ENCODE peak calls at places on chromosomes 3 and 15, in seven cellular contexts. U is sigmoid colon, Z is ovary, Q is AG04450, O is tibial nerve, N is transverse colon, S is stomach. G is an unnamed sample.

GRCh38 chr3:134312072-134312872 is 61.6 kb upstream of the RYK start:
- DNase-seq in U (no peak), Z (no peak), Q (no peak), O (peak), N (no peak), S (peak), G (no peak)

GRCh38 chr3:48716982-48717746 is at the start of gene IP6K2:
- DNase-seq in U (peak), Z (peak), Q (peak), O (peak), N (peak), S (peak), G (peak)

GRCh38 chr3:42507252-42507651 is 4.8 kb downstream of the VIPR1 start:
- DNase-seq in U (peak), Z (no peak), Q (no peak), O (no peak), N (peak), S (peak), G (peak)

GRCh38 chr3:87198774-87199173 is 28.3 kb upstream of the CHMP2B start:
- DNase-seq in U (no peak), Z (no peak), Q (no peak), O (no peak), N (no peak), S (no peak), G (no peak)

GRCh38 chr15:42279234-42279723 is 6.0 kb upstream of the TMEM87A start:
- DNase-seq in U (no peak), Z (no peak), Q (no peak), O (no peak), N (no peak), S (no peak), G (no peak)

GRCh38 chr15:40909662-40910625 is 15.7 kb downstream of the VPS18 start:
- DNase-seq in U (no peak), Z (no peak), Q (no peak), O (no peak), N (no peak), S (no peak), G (peak)

GRCh38 chr3:141020139-141020940 is 30.8 kb upstream of the SPSB4 start:
- DNase-seq in U (no peak), Z (no peak), Q (no peak), O (no peak), N (no peak), S (no peak), G (no peak)

GRCh38 chr3:130728037-130728436 is 18.6 kb downstream of the PIK3R4 start:
- DNase-seq in U (no peak), Z (no peak), Q (no peak), O (no peak), N (no peak), S (no peak), G (no peak)

GRCh38 chr3:55654123-55654787 is 167.1 kb upstream of the WNT5A start:
- DNase-seq in U (no peak), Z (no peak), Q (no peak), O (no peak), N (no peak), S (no peak), G (no peak)

GRCh38 chr15:84604804-84605203 is 4.0 kb downstream of the ZSCAN2 start:
- DNase-seq in U (no peak), Z (no peak), Q (no peak), O (no peak), N (no peak), S (no peak), G (no peak)

GRCh38 chr15:80747317-80748053 is 31.7 kb upstream of the CEMIP start:
- DNase-seq in U (no peak), Z (no peak), Q (no peak), O (no peak), N (no peak), S (no peak), G (no peak)

GRCh38 chr15:80745888-80746287 is 33.3 kb upstream of the CEMIP start:
- DNase-seq in U (no peak), Z (no peak), Q (no peak), O (no peak), N (no peak), S (no peak), G (no peak)

GRCh38 chr15:80752204-80752603 is 27.0 kb upstream of the CEMIP start:
- DNase-seq in U (no peak), Z (no peak), Q (no peak), O (no peak), N (no peak), S (no peak), G (no peak)

GRCh38 chr15:80750591-80750990 is 28.6 kb upstream of the CEMIP start:
- DNase-seq in U (no peak), Z (no peak), Q (no peak), O (no peak), N (no peak), S (no peak), G (no peak)

DNA sequence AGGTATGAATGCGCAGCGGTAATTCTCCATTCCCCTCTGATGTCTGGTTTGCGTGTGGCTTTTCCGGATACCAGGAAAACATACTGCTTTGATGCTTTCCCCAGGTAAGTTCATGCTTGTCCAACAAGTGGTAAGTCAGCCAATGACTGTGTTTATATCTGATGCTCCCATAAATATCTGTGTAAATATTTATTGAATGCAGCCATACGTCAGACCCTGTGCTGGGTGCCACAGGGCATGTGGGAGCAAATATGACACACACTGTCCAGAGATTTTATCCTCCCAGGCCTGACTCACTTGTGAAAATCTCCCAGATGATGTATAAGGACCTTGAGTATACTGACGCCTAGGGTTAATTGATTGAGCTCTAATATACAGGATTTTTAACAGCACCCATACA is 29.6 kb upstream of the CEMIP start:
- DNase-seq in U (no peak), Z (no peak), Q (no peak), O (no peak), N (no peak), S (no peak), G (no peak)
- H3K27ac ChIP-seq in U (no peak), Z (no peak), Q (no peak), O (no peak), N (no peak), S (no peak), G (no peak)

DNA sequence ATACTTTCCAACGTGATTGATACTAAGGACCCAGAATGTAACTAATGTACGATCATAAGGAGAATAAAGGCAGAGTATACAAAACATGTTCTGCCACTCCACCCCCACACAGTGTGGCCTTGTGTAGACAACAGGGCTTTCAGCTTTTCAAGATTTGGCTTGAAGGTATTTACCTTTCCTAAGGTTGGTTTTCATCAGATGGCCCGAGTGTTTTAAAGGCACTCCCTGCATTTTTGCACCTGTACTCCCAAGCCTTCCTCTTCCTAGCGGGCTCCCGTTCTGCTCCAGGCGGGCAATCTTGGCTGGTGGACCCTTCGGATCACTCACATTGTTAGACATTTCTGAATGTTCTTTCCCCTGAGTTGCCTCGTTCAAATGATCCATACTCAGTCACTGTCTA is 4.6 kb downstream of the SATB1 start:
- DNase-seq in U (no peak), Z (no peak), Q (no peak), O (no peak), N (no peak), S (no peak), G (no peak)
- H3K27ac ChIP-seq in U (no peak), Z (no peak), Q (no peak), O (no peak), N (peak), S (no peak), G (peak)

DNA sequence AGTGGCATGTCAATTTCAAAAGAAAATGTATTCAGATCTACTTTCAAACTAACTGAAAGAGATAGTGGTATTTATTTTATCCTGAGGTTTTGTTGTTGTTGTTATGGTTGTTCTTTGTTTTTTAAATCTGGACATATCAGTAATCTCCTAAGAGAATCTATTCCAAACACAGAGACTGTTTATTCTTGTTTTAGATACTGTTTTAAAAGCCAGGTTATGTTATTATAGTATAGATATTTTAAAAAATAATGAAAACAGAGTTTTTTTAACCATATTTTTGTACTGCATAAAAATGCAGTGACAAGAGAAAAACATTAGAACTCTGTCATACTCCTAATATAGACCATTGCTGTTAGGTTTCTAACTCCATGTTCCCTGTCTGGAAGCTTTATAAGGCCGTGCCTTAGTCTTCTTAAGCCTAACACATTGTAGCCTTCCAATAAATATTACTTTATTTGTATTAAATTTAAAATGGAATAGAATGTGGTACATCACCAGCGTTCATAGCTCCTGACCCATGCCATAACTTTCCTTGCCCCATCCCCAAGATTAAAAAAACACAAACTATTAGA is 53.2 kb downstream of the MBNL1 start:
- DNase-seq in U (no peak), Z (no peak), Q (no peak), O (no peak), N (no peak), S (no peak), G (no peak)
- H3K27ac ChIP-seq in U (peak), Z (no peak), Q (no peak), O (peak), N (peak), S (no peak), G (peak)

DNA sequence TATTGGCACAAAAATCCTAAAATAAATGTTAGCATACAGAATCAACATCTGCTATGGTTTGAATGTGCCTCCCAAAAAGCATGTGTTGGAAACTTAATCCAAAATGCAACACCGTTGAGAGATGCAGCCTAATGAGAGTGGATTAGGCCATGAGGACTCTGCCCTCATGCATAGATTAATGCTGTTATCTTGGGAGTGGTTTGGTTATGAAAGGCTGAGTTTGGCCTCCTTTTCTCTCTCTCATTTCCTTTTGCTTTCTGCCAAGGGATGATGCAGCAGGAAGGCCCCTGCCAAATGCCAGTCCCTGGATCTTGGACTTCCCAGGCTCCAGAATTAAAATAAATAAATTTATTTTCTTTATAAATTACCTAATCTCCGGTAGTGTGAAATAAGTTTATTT is 49.4 kb downstream of the SYNM start:
- DNase-seq in U (no peak), Z (no peak), Q (no peak), O (no peak), N (no peak), S (no peak), G (no peak)
- H3K27ac ChIP-seq in U (no peak), Z (no peak), Q (no peak), O (no peak), N (no peak), S (no peak), G (no peak)

GRCh38 chr3:70861855-70862254 is 549.4 kb upstream of the MDFIC2 start:
- DNase-seq in U (no peak), Z (peak), Q (no peak), O (no peak), N (no peak), S (no peak), G (no peak)

GRCh38 chr3:70863049-70863448 is 550.6 kb upstream of the MDFIC2 start:
- DNase-seq in U (no peak), Z (no peak), Q (no peak), O (no peak), N (no peak), S (no peak), G (no peak)

GRCh38 chr3:70857926-70858325 is 545.5 kb upstream of the MDFIC2 start:
- DNase-seq in U (no peak), Z (no peak), Q (no peak), O (no peak), N (no peak), S (no peak), G (no peak)

GRCh38 chr3:70856414-70857162 is 544.1 kb upstream of the MDFIC2 start:
- DNase-seq in U (no peak), Z (no peak), Q (peak), O (no peak), N (no peak), S (no peak), G (no peak)

GRCh38 chr3:70861234-70861633 is 548.8 kb upstream of the MDFIC2 start:
- DNase-seq in U (no peak), Z (no peak), Q (no peak), O (no peak), N (no peak), S (no peak), G (no peak)
- H3K27ac ChIP-seq in U (no peak), Z (no peak), Q (no peak), O (no peak), N (no peak), S (no peak), G (no peak)

GRCh38 chr3:113214227-113214626 is 2.9 kb downstream of the BOC start:
- DNase-seq in U (no peak), Z (no peak), Q (no peak), O (no peak), N (no peak), S (no peak), G (no peak)

GRCh38 chr3:113211370-113212154 is at the start of gene BOC:
- DNase-seq in U (peak), Z (peak), Q (no peak), O (no peak), N (no peak), S (no peak), G (no peak)

GRCh38 chr3:113212155-113212844 is 943 bp downstream of the BOC start:
- DNase-seq in U (peak), Z (peak), Q (no peak), O (no peak), N (no peak), S (no peak), G (no peak)

GRCh38 chr3:113210608-113211369 is 568 bp upstream of the BOC start:
- DNase-seq in U (peak), Z (peak), Q (no peak), O (no peak), N (no peak), S (no peak), G (no peak)

GRCh38 chr3:113212845-113213375 is 1.6 kb downstream of the BOC start:
- DNase-seq in U (no peak), Z (no peak), Q (no peak), O (no peak), N (no peak), S (no peak), G (no peak)
- H3K27ac ChIP-seq in U (peak), Z (peak), Q (no peak), O (peak), N (peak), S (no peak), G (peak)

DNA sequence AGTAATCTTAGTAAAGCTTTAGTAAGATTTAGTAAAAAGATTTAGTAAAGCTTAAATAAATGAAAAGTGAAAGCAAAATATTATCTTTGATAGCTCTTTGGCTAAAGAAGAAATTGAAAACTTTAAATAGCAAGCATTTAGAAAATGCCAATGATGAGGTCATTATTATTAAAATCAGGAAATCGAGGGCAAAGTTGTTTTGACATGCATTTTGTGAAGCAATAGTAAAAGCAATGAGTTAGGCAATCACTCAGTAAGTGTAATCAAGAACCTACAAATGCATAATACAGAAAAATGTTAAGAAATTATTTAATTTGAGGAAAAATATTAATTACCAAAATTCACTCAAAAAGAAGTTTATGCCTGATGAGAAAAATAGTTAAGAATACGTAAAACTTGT is 280.3 kb upstream of the MME start:
- DNase-seq in U (no peak), Z (no peak), Q (no peak), O (no peak), N (no peak), S (no peak), G (no peak)
- H3K27ac ChIP-seq in U (no peak), Z (no peak), Q (no peak), O (no peak), N (no peak), S (no peak), G (no peak)

DNA sequence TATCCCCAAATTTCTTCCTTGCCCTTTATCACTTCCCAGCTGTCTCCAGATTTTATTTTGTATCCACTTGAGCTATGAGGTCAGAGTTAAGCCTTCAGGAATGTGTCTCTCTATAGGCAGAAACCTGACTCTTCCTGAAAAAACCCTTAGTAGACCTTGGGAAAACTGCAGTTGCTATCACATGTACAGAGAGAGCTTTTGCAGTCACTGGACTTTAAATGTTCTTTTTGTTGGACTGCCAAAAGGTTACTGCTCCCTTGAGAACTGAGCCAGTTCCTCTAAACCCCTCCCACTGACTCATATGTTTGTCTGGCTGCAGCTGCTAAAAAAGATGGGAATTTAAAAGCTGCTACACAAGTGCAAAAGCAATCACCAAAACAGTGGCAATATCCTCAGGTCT is 169.1 kb upstream of the CCDC54 start:
- DNase-seq in U (peak), Z (peak), Q (peak), O (peak), N (no peak), S (no peak), G (peak)
- H3K27ac ChIP-seq in U (peak), Z (peak), Q (peak), O (peak), N (peak), S (no peak), G (peak)

GRCh38 chr15:38876211-38876610 is 311.6 kb upstream of the RASGRP1 start:
- DNase-seq in U (no peak), Z (no peak), Q (no peak), O (no peak), N (no peak), S (no peak), G (no peak)
- H3K27ac ChIP-seq in U (no peak), Z (no peak), Q (no peak), O (no peak), N (no peak), S (no peak), G (no peak)

DNA sequence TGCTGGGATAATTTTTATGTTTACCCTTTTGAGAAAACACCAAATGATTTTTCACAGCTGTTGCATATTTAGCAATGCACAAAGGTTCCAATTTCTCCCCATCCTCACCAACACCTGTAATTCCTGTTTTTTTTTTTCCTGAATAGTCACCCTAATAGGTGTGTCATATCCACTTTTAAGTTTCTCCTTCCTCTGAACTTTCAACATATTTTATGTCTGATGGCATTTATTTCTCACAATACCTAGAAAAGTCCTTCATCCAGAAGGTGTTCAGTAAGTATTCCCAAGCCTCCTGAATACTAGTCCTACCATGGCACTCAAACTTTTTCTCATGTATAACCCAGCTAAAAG is 1.5 kb downstream of the RPL24 start:
- DNase-seq in U (no peak), Z (no peak), Q (no peak), O (no peak), N (no peak), S (no peak), G (no peak)
- H3K27ac ChIP-seq in U (peak), Z (peak), Q (no peak), O (peak), N (peak), S (no peak), G (peak)